ENCODE peak calls at places on chromosomes 1 and 21, in six cellular contexts. L, Q, B, Y, I and V are unnamed samples. For H3K4me1, the result is how much of the 10 kb centered on the place peaks cover.

GRCh38 chr21:31580866-31581276 is 78.6 kb upstream of the SOD1 start:
- DNase-seq in Y (peak), I (peak), L (no peak), Q (peak), B (peak), V (peak)

GRCh38 chr21:41247976-41248545 is 68.5 kb upstream of the FAM3B start:
- DNase-seq in Q (no peak), I (no peak), L (no peak), Y (no peak), B (no peak), V (no peak)

GRCh38 chr1:17119076-17119743 is at the start of gene PADI2:
- DNase-seq in I (peak), L (no peak), Y (peak), Q (peak), B (peak), V (no peak)

GRCh38 chr1:116769050-116769449 is 14.8 kb downstream of the CD2 start:
- DNase-seq in I (no peak), L (no peak), B (no peak), Q (no peak), Y (no peak), V (no peak)

GRCh38 chr1:186648606-186649005 is 31.6 kb downstream of the PTGS2 start:
- DNase-seq in L (no peak), Y (no peak), B (no peak), Q (no peak), I (no peak), V (no peak)

GRCh38 chr21:45821315-45822001 is 160.1 kb upstream of the COL6A1 start:
- DNase-seq in L (no peak), Y (no peak), Q (no peak), B (no peak), I (no peak), V (no peak)

GRCh38 chr1:226960256-226960655 is 20.2 kb downstream of the COQ8A start:
- DNase-seq in Y (no peak), Q (no peak), B (no peak), I (no peak), L (no peak), V (no peak)

GRCh38 chr1:160123726-160124125 is 8.2 kb downstream of the ATP1A2 start:
- DNase-seq in Q (no peak), B (no peak), I (no peak), L (no peak), Y (no peak), V (no peak)

GRCh38 chr1:219387211-219387610 is 213.5 kb downstream of the LYPLAL1 start:
- DNase-seq in I (peak), Q (no peak), L (no peak), Y (no peak), B (no peak), V (no peak)

GRCh38 chr1:230186874-230187273 is 119.8 kb downstream of the GALNT2 start:
- DNase-seq in Q (no peak), L (no peak), B (no peak), Y (no peak), I (peak), V (no peak)

GRCh38 chr1:32215629-32216505 is 6.3 kb downstream of the TMEM234 start:
- DNase-seq in Q (no peak), L (no peak), Y (peak), I (peak), B (peak), V (peak)

GRCh38 chr1:1908506-1908791 is 6.6 kb upstream of the CALML6 start:
- DNase-seq in B (no peak), Y (no peak), Q (no peak), I (no peak), L (no peak), V (no peak)

GRCh38 chr21:26826801-26827200 is 18.4 kb downstream of the ADAMTS1 start:
- DNase-seq in I (no peak), L (no peak), Q (no peak), Y (peak), B (no peak), V (no peak)

GRCh38 chr1:214427871-214428277 is 123.5 kb downstream of the PTPN14 start:
- DNase-seq in I (peak), Y (peak), Q (no peak), L (no peak), B (no peak), V (no peak)

GRCh38 chr21:34282223-34282622 is 81.6 kb upstream of the KCNE2 start:
- DNase-seq in L (no peak), Q (no peak), Y (no peak), B (no peak), I (no peak), V (no peak)

GRCh38 chr1:230633469-230633868 is 8.8 kb upstream of the COG2 start:
- DNase-seq in I (no peak), Q (no peak), B (no peak), L (no peak), Y (peak), V (no peak)

GRCh38 chr1:64098436-64098835 is 105.0 kb upstream of the UBE2U start:
- DNase-seq in Q (no peak), B (no peak), I (no peak), L (no peak), Y (no peak), V (no peak)

GRCh38 chr1:84174051-84174556 is 30.0 kb downstream of the PRKACB start:
- DNase-seq in B (no peak), Y (peak), I (no peak), Q (no peak), L (no peak), V (no peak)

GRCh38 chr1:205907794-205908193 is 35.5 kb downstream of the SLC26A9 start:
- DNase-seq in Y (peak), B (peak), Q (no peak), I (no peak), L (no peak), V (no peak)

GRCh38 chr1:39632491-39633417 is 6.7 kb downstream of the HEYL start:
- DNase-seq in Y (peak), B (peak), I (no peak), L (no peak), Q (peak), V (peak)

GRCh38 chr1:110620250-110620615 is 14.1 kb upstream of the KCNA2 start:
- DNase-seq in Y (no peak), L (no peak), B (no peak), I (no peak), Q (no peak), V (no peak)

GRCh38 chr1:41739061-41739955 is 179.4 kb downstream of the HIVEP3 start:
- DNase-seq in I (no peak), Q (peak), Y (peak), B (no peak), L (peak), V (peak)

GRCh38 chr1:153343040-153343681 is 5.5 kb downstream of the PGLYRP4 start:
- DNase-seq in I (no peak), Q (no peak), Y (no peak), L (no peak), B (no peak), V (no peak)

GRCh38 chr1:64811131-64811530 is 66.3 kb downstream of the RAVER2 start:
- DNase-seq in I (no peak), Y (no peak), B (no peak), Q (no peak), L (no peak), V (no peak)

GRCh38 chr1:32240140-32240951 is 6.7 kb upstream of the FAM167B start:
- DNase-seq in Q (peak), L (no peak), B (peak), Y (peak), I (peak), V (peak)

GRCh38 chr21:15005391-15005790 is 59.4 kb downstream of the NRIP1 start:
- DNase-seq in Q (no peak), B (peak), L (no peak), I (no peak), Y (no peak), V (no peak)
- H3K4me1 ChIP-seq in Q (under half), B (under half), L (under half), I (under half), Y (under half), V (under half)

DNA sequence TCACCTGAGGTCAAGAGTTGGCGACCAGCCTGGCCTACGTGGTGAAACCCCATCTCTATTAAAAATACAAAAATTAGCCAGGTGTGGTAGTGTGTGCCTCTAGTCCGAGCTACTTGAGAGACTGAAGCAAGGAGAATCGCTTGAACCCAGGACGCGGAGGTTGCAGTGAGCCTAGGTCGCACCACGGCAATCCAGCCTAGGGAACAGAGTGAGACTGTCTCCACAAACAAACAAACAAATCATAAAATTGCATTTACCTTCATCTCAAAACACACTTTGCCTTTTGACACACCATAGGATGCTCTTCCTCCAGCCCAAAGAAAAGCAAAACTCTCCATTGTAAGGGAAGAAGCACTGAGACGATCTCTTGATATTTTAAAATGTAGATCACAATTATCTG is 4.3 kb downstream of the HNRNPU start:
- DNase-seq in Q (no peak), I (no peak), L (no peak), Y (no peak), B (no peak), V (no peak)
- H3K4me1 ChIP-seq in Q (half or more), I (under half), L (under half), Y (under half), B (under half), V (under half)

DNA sequence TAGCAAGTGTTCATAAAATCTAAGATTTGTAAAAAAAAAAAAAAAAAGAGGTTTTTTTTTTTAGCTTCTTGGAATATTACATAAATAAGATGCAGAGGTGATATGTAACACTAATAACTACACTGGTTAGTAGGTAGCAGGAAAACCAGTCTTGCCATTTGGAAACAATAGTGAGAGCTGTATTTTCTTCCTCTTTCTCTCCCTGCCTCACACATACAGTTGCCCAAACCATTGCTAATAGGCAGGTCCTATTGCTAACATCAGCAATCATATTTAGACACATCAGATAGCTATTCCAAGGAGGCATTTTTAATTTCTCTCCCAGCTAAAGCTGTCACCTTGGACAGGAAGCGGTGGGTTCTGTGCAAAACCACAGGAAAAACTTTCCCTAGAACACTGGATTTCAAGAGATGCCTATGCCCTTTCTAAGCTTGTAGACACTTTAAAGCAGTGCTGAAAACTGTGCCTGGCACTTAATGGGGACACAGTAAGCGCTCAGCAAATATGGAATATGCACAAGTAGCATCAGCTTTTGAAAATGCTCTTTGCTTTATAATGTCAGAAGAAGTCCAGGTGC is 50.8 kb upstream of the TARBP1 start:
- DNase-seq in L (no peak), Q (no peak), I (no peak), B (no peak), Y (no peak), V (no peak)
- H3K4me1 ChIP-seq in L (half or more), Q (half or more), I (under half), B (under half), Y (under half), V (under half)

GRCh38 chr1:183877321-183877720 is 72.4 kb downstream of the RGL1 start:
- DNase-seq in L (no peak), Y (peak), Q (peak), I (no peak), B (peak), V (peak)
- H3K4me1 ChIP-seq in L (under half), Y (under half), Q (half or more), I (under half), B (under half), V (under half)

GRCh38 chr1:3370856-3371703 is 83.4 kb upstream of the ARHGEF16 start:
- DNase-seq in Y (no peak), I (no peak), L (no peak), B (no peak), Q (no peak), V (no peak)

GRCh38 chr1:3368059-3368458 is 86.4 kb upstream of the ARHGEF16 start:
- DNase-seq in L (no peak), Q (no peak), Y (no peak), I (no peak), B (no peak), V (no peak)

GRCh38 chr1:3367376-3367775 is 87.1 kb upstream of the ARHGEF16 start:
- DNase-seq in I (no peak), Y (no peak), B (no peak), Q (no peak), L (no peak), V (no peak)

GRCh38 chr1:3369437-3370076 is 84.9 kb upstream of the ARHGEF16 start:
- DNase-seq in L (no peak), Y (peak), I (no peak), Q (no peak), B (no peak), V (peak)

DNA sequence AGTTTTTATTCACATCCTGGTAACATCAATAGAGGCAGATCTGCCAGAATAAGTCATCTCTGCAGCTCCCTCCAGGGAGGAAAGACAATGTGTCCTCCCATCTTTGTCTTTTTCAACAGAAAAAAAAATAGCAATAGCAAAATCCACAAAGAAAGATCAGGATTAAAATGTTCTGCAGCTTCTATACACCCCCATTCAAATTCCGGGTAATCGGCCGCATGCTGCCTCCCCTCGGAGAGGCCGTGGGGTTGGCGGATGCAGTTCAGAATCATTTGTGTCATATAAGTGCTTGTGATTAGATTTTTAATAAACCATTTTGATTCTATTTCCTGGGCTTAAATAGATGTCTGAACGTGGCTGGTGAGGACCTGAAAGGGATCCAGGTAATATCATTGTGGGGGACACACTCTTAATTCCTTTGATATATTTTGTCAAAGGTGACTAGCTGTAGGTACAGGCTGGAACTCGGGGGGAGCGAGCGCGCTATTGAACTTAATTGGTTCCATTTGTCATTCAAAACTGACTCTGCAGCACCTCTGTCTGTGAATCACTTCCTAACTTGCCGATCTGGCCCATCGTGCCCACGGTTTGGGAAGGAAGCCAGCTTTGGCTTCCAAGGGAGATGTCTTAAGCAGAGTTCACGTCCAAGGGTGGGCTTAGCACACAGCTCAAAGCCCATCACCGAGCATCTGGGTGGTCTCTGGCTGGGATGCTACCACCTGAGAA is 85.6 kb upstream of the ARHGEF16 start:
- DNase-seq in L (no peak), Y (peak), I (no peak), B (no peak), Q (no peak), V (no peak)
- H3K4me1 ChIP-seq in L (under half), Y (under half), I (under half), B (under half), Q (under half), V (under half)

DNA sequence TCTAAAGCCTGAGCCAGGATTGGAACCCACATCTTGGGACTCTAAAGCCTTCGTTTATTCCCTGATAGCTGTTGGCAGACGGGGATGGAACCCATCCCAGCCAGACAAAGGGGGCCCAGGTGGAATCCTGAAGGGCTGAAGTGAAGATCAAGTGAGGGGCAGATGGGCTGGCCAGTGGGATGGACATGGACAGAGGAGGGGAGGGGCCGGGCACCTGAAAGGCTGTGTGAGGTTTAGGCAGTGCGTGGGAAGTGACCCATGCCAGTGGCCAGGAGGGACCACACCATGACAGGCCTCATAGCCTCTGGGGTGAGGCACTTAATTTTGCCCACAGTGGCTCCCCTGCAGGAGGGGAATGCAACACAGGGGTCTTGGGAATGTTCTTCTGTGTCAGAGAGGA is 44.6 kb upstream of the DMRTB1 start:
- DNase-seq in B (no peak), L (no peak), Y (no peak), I (no peak), Q (no peak), V (no peak)
- H3K4me1 ChIP-seq in B (under half), L (under half), Y (under half), I (under half), Q (under half), V (under half)

GRCh38 chr1:27325286-27325685 is 3.3 kb downstream of the TMEM222 start:
- DNase-seq in I (no peak), L (no peak), B (no peak), Q (no peak), Y (no peak), V (no peak)
- H3K4me1 ChIP-seq in I (under half), L (under half), B (under half), Q (under half), Y (under half), V (under half)